ENCODE peak calls at places on chromosomes 2 and 18, in five cellular contexts. T is substantia nigra, B is upper lobe of right lung, J is lower lobe of right lung, U is body of pancreas. W is an unnamed sample.

GRCh38 chr2:201432038-201432437 is 19.2 kb downstream of the TRAK2 start:
- DNase-seq in T (no peak), J (no peak), U (no peak), B (no peak), W (no peak)

GRCh38 chr18:74826560-74826959 is 228.9 kb downstream of the ZNF407 start:
- DNase-seq in B (no peak), J (no peak), T (no peak), U (no peak), W (no peak)

GRCh38 chr2:2191110-2191707 is 139.9 kb downstream of the MYT1L start:
- DNase-seq in J (no peak), B (no peak), T (no peak), U (no peak), W (no peak)

GRCh38 chr2:43032248-43032893 is 194.0 kb downstream of the ZFP36L2 start:
- DNase-seq in J (no peak), T (no peak), B (no peak), U (peak), W (no peak)

GRCh38 chr2:23803965-23804542 is 122.9 kb downstream of the ATAD2B start:
- DNase-seq in J (peak), T (no peak), B (peak), U (peak), W (no peak)

GRCh38 chr18:25446972-25447371 is 95.0 kb upstream of the ZNF521 start:
- DNase-seq in J (no peak), U (no peak), B (no peak), T (no peak), W (no peak)

GRCh38 chr18:54357082-54357659 is 487 bp downstream of the STARD6 start:
- DNase-seq in J (no peak), U (no peak), T (no peak), B (no peak), W (no peak)

GRCh38 chr18:2515908-2516625 is 55.2 kb downstream of the METTL4 start:
- DNase-seq in U (no peak), J (no peak), B (no peak), T (no peak), W (no peak)

GRCh38 chr2:39068757-39069515 is 51.9 kb downstream of the SOS1 start:
- DNase-seq in U (no peak), B (no peak), T (no peak), J (no peak), W (no peak)

GRCh38 chr2:165610591-165611029 is 141.1 kb downstream of the CSRNP3 start:
- DNase-seq in U (no peak), T (no peak), J (no peak), B (no peak), W (no peak)

GRCh38 chr2:128026422-128027277 is 1.2 kb downstream of the SAP130 start:
- DNase-seq in B (no peak), U (no peak), T (no peak), J (no peak), W (peak)

GRCh38 chr2:109475531-109476210 is 138.1 kb downstream of the SEPTIN10 start:
- DNase-seq in T (no peak), U (no peak), J (peak), B (no peak), W (no peak)

GRCh38 chr2:166257859-166258258 is 117.9 kb downstream of the SCN9A start:
- DNase-seq in J (no peak), T (no peak), B (no peak), U (no peak), W (no peak)

GRCh38 chr2:77104554-77104953 is 417.6 kb downstream of the LRRTM4 start:
- DNase-seq in T (no peak), B (no peak), J (no peak), U (no peak), W (no peak)

GRCh38 chr2:26148501-26148900 is 24.4 kb upstream of the GAREM2 start:
- DNase-seq in T (no peak), B (no peak), U (no peak), J (no peak), W (no peak)

GRCh38 chr2:218648473-218649100 is 10.8 kb downstream of the ZNF142 start:
- DNase-seq in J (no peak), U (peak), B (no peak), T (peak), W (no peak)

GRCh38 chr18:2589345-2590060 is 18.1 kb downstream of the NDC80 start:
- DNase-seq in U (no peak), J (no peak), B (no peak), T (no peak), W (no peak)

GRCh38 chr18:63970803-63971191 is 916 bp downstream of the SERPINB8 start:
- DNase-seq in B (peak), J (peak), U (peak), T (peak), W (peak)

GRCh38 chr2:9797681-9798556 is 45.4 kb upstream of the TAF1B start:
- DNase-seq in J (no peak), T (no peak), B (no peak), U (no peak), W (no peak)

GRCh38 chr2:81528852-81529480 is 1224.4 kb upstream of the LRRTM1 start:
- DNase-seq in B (no peak), U (no peak), J (no peak), T (no peak), W (no peak)

GRCh38 chr2:223586261-223586660 is 15.9 kb downstream of the SCG2 start:
- DNase-seq in J (no peak), T (no peak), U (no peak), B (no peak), W (no peak)

GRCh38 chr2:24816884-24817283 is 23.7 kb downstream of the CENPO start:
- DNase-seq in B (no peak), J (no peak), U (no peak), T (no peak), W (no peak)

GRCh38 chr2:130724455-130724854 is 4.4 kb upstream of the GPR148 start:
- DNase-seq in J (no peak), U (no peak), B (no peak), T (no peak), W (no peak)
- H3K27ac ChIP-seq in J (no peak), U (no peak), B (no peak), T (no peak), W (no peak)

GRCh38 chr18:58579561-58580047 is 49.3 kb downstream of the ALPK2 start:
- DNase-seq in J (no peak), B (no peak), T (no peak), U (no peak), W (no peak)
- H3K27ac ChIP-seq in J (no peak), B (no peak), T (no peak), U (no peak), W (no peak)

DNA sequence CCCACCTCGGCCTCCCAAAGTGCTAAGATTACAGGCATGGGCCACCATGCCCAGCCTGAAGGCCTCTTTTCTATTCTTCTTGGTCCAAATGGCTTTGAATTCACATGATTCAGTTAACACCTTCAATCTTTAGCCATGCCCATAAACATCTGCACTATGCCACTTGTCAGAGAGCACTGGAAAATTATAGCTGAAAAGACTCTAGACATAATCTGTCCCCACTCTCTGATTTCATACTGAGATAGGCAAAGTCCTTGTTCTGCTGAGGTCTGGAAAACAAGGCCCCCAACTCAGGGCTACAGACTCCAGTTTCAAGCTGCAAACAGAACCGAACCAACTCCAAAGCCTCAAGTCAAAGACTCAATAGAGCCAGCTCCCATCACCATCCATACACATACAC is 170.7 kb downstream of the ANTXR1 start:
- DNase-seq in J (no peak), U (no peak), T (no peak), B (no peak), W (no peak)
- H3K27ac ChIP-seq in J (no peak), U (no peak), T (no peak), B (no peak), W (no peak)

GRCh38 chr2:133416756-133417155 is 151.5 kb downstream of the NCKAP5 start:
- DNase-seq in J (no peak), U (no peak), T (no peak), B (no peak), W (no peak)
- H3K27ac ChIP-seq in J (no peak), U (no peak), T (no peak), B (no peak), W (no peak)

W was measured in caudate nucleus.